ENCODE peak calls at places on chromosomes 12 and 14, in four cellular contexts. S is PC-3, A is LHCN-M2, H is AG08395. Y is an unnamed sample.

GRCh38 chr14:93266127-93266526 is 59.1 kb downstream of the UBR7 start:
- DNase-seq in S (no peak), H (no peak), A (no peak), Y (no peak)

GRCh38 chr12:131831021-131831571 is 2.9 kb downstream of the MMP17 start:
- DNase-seq in A (no peak), H (no peak), S (peak), Y (peak)

GRCh38 chr12:19946549-19946948 is 421.8 kb upstream of the PDE3A start:
- DNase-seq in A (peak), S (peak), H (peak), Y (peak)

GRCh38 chr12:13135336-13136178 is 32.1 kb upstream of the GSG1 start:
- DNase-seq in S (peak), H (peak), A (peak), Y (peak)

GRCh38 chr12:96811083-96811482 is 96.0 kb upstream of the NEDD1 start:
- DNase-seq in H (peak), A (peak), S (peak), Y (peak)

GRCh38 chr12:127761880-127762279 is 505.1 kb upstream of the TMEM132C start:
- DNase-seq in A (no peak), H (no peak), S (no peak), Y (no peak)

GRCh38 chr14:74697543-74697942 is 15.3 kb downstream of the AREL1 start:
- DNase-seq in A (peak), H (peak), S (no peak), Y (peak)

GRCh38 chr14:63727231-63727735 is 582 bp downstream of the SGPP1 start:
- DNase-seq in S (peak), H (peak), A (peak), Y (peak)

Y was measured in ELR.